ENCODE peak calls at places on chromosome 17, in nine cellular contexts. One of them, this sample, is unnamed.

GRCh38 chr17:39194089-39194984 is 3.1 kb downstream of the CACNB1 start:
- DNase-seq in HCT116: no peak
- DNase-seq in H54: no peak
- DNase-seq in A549: peak; percentile 84
- DNase-seq in uterus: peak; percentile 65
- DNase-seq in thyroid gland: no peak
- DNase-seq in ovary: no peak
- DNase-seq in heart left ventricle: peak; percentile 74
- DNase-seq in stomach: no peak
- DNase-seq in this sample: no peak

GRCh38 chr17:33080091-33080490 is 88.4 kb downstream of the SPACA3 start:
- DNase-seq in A549: no peak
- DNase-seq in uterus: no peak
- DNase-seq in HCT116: no peak
- DNase-seq in thyroid gland: no peak
- DNase-seq in heart left ventricle: no peak
- DNase-seq in ovary: no peak
- DNase-seq in H54: no peak
- DNase-seq in stomach: no peak
- DNase-seq in this sample: no peak

GRCh38 chr17:81707725-81708646 is 4.1 kb upstream of the SLC25A10 start:
- DNase-seq in A549: no peak
- DNase-seq in HCT116: no peak
- DNase-seq in thyroid gland: no peak
- DNase-seq in heart left ventricle: no peak
- DNase-seq in stomach: no peak
- DNase-seq in uterus: no peak
- DNase-seq in ovary: no peak
- DNase-seq in H54: no peak
- DNase-seq in this sample: no peak

GRCh38 chr17:57108656-57109392 is 23.8 kb downstream of the AKAP1 start:
- DNase-seq in uterus: no peak
- DNase-seq in H54: no peak
- DNase-seq in thyroid gland: no peak
- DNase-seq in A549: no peak
- DNase-seq in stomach: no peak
- DNase-seq in ovary: no peak
- DNase-seq in HCT116: no peak
- DNase-seq in heart left ventricle: no peak
- DNase-seq in this sample: no peak

GRCh38 chr17:51857052-51857593 is 301.4 kb downstream of the CA10 start:
- DNase-seq in uterus: no peak
- DNase-seq in H54: no peak
- DNase-seq in HCT116: no peak
- DNase-seq in A549: no peak
- DNase-seq in stomach: no peak
- DNase-seq in ovary: no peak
- DNase-seq in thyroid gland: no peak
- DNase-seq in heart left ventricle: no peak
- DNase-seq in this sample: no peak

GRCh38 chr17:80678621-80679020 is 134.0 kb downstream of the RPTOR start:
- DNase-seq in thyroid gland: no peak
- DNase-seq in heart left ventricle: no peak
- DNase-seq in A549: no peak
- DNase-seq in uterus: no peak
- DNase-seq in ovary: no peak
- DNase-seq in HCT116: no peak
- DNase-seq in stomach: no peak
- DNase-seq in H54: peak; percentile 85
- DNase-seq in this sample: no peak

GRCh38 chr17:35147313-35147982 is at the start of gene UNC45B:
- DNase-seq in uterus: no peak
- DNase-seq in HCT116: no peak
- DNase-seq in thyroid gland: no peak
- DNase-seq in heart left ventricle: peak; percentile 83
- DNase-seq in A549: no peak
- DNase-seq in stomach: no peak
- DNase-seq in ovary: no peak
- DNase-seq in H54: no peak
- DNase-seq in this sample: no peak

GRCh38 chr17:76927577-76927976 is 59.4 kb downstream of the MGAT5B start:
- DNase-seq in thyroid gland: no peak
- DNase-seq in stomach: no peak
- DNase-seq in H54: no peak
- DNase-seq in uterus: no peak
- DNase-seq in A549: no peak
- DNase-seq in heart left ventricle: no peak
- DNase-seq in ovary: no peak
- DNase-seq in HCT116: no peak
- DNase-seq in this sample: no peak

GRCh38 chr17:1559743-1560581 is 2.6 kb downstream of the PITPNA start:
- DNase-seq in heart left ventricle: no peak
- DNase-seq in thyroid gland: no peak
- DNase-seq in uterus: no peak
- DNase-seq in HCT116: no peak
- DNase-seq in A549: no peak
- DNase-seq in ovary: no peak
- DNase-seq in stomach: no peak
- DNase-seq in H54: no peak
- DNase-seq in this sample: no peak

GRCh38 chr17:6471531-6472465 is 27.5 kb downstream of the PIMREG start:
- DNase-seq in HCT116: no peak
- DNase-seq in stomach: no peak
- DNase-seq in A549: peak; percentile 62
- DNase-seq in uterus: no peak
- DNase-seq in ovary: peak; percentile 64
- DNase-seq in H54: peak; percentile 88
- DNase-seq in heart left ventricle: no peak
- DNase-seq in thyroid gland: no peak
- DNase-seq in this sample: no peak

GRCh38 chr17:33387406-33387805 is 94.3 kb upstream of the ASIC2 start:
- DNase-seq in A549: no peak
- DNase-seq in uterus: no peak
- DNase-seq in ovary: no peak
- DNase-seq in thyroid gland: no peak
- DNase-seq in stomach: no peak
- DNase-seq in H54: no peak
- DNase-seq in heart left ventricle: no peak
- DNase-seq in HCT116: no peak
- DNase-seq in this sample: no peak

GRCh38 chr17:15969463-15969862 is 24.5 kb downstream of the ADORA2B start:
- DNase-seq in uterus: no peak
- DNase-seq in heart left ventricle: no peak
- DNase-seq in A549: no peak
- DNase-seq in H54: no peak
- DNase-seq in thyroid gland: no peak
- DNase-seq in stomach: no peak
- DNase-seq in ovary: no peak
- DNase-seq in HCT116: no peak
- DNase-seq in this sample: no peak

GRCh38 chr17:15967706-15968399 is 22.9 kb downstream of the ADORA2B start:
- DNase-seq in thyroid gland: no peak
- DNase-seq in stomach: no peak
- DNase-seq in HCT116: no peak
- DNase-seq in heart left ventricle: no peak
- DNase-seq in H54: no peak
- DNase-seq in ovary: no peak
- DNase-seq in A549: no peak
- DNase-seq in uterus: no peak
- DNase-seq in this sample: no peak

GRCh38 chr17:15965510-15965909 is 20.6 kb downstream of the ADORA2B start:
- DNase-seq in HCT116: no peak
- DNase-seq in stomach: no peak
- DNase-seq in thyroid gland: no peak
- DNase-seq in H54: no peak
- DNase-seq in ovary: no peak
- DNase-seq in uterus: no peak
- DNase-seq in heart left ventricle: no peak
- DNase-seq in A549: no peak
- DNase-seq in this sample: no peak

GRCh38 chr17:15966183-15966878 is 21.4 kb downstream of the ADORA2B start:
- DNase-seq in heart left ventricle: no peak
- DNase-seq in A549: no peak
- DNase-seq in stomach: peak; percentile 72
- DNase-seq in HCT116: no peak
- DNase-seq in ovary: no peak
- DNase-seq in thyroid gland: no peak
- DNase-seq in H54: no peak
- DNase-seq in uterus: no peak
- DNase-seq in this sample: no peak

DNA sequence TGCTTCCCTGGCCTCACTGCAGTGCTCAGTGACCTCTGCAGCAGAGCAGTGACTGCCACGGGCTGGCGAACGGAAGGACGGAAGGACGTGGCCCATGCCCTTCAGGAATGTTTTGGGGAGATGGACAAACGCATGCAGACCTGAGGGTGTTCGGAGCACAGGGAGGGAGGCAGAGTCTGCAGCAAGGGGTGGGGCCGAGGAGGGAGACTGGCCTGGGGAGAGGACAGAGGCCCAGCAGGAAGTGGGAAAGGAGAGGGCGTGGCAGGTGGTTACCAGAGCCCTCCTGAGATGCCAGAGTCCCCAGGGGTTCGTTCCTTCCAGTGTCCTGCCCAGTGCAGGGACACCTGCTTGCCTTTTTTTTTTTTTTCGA is 21.9 kb downstream of the ADORA2B start:
- DNase-seq in H54: peak; percentile 69
- DNase-seq in A549: no peak
- DNase-seq in stomach: no peak
- DNase-seq in thyroid gland: no peak
- DNase-seq in heart left ventricle: no peak
- DNase-seq in HCT116: no peak
- DNase-seq in uterus: no peak
- DNase-seq in ovary: no peak
- DNase-seq in this sample: no peak
- TF ChIP-seq POLR2A in H54: no peak
- TF ChIP-seq POLR2A in A549: no peak
- TF ChIP-seq POLR2A in stomach: no peak
- TF ChIP-seq POLR2A in thyroid gland: no peak
- TF ChIP-seq POLR2A in heart left ventricle: no peak
- TF ChIP-seq POLR2A in HCT116: no peak
- TF ChIP-seq POLR2A in uterus: no peak
- TF ChIP-seq POLR2A in ovary: no peak
- TF ChIP-seq POLR2A in this sample: no peak

GRCh38 chr17:21098934-21099687 is 27.7 kb upstream of the DHRS7B start:
- DNase-seq in ovary: no peak
- DNase-seq in thyroid gland: peak; percentile 62
- DNase-seq in heart left ventricle: peak; percentile 44
- DNase-seq in uterus: peak; percentile 42
- DNase-seq in A549: peak; percentile 98
- DNase-seq in stomach: peak; percentile 62
- DNase-seq in H54: peak; percentile 82
- DNase-seq in HCT116: peak; percentile 90
- DNase-seq in this sample: peak; percentile 40
- TF ChIP-seq POLR2A in ovary: no peak
- TF ChIP-seq POLR2A in thyroid gland: no peak
- TF ChIP-seq POLR2A in heart left ventricle: no peak
- TF ChIP-seq POLR2A in uterus: no peak
- TF ChIP-seq POLR2A in A549: peak; percentile 32
- TF ChIP-seq POLR2A in stomach: no peak
- TF ChIP-seq POLR2A in H54: peak; percentile 41
- TF ChIP-seq POLR2A in HCT116: no peak
- TF ChIP-seq POLR2A in this sample: no peak

DNA sequence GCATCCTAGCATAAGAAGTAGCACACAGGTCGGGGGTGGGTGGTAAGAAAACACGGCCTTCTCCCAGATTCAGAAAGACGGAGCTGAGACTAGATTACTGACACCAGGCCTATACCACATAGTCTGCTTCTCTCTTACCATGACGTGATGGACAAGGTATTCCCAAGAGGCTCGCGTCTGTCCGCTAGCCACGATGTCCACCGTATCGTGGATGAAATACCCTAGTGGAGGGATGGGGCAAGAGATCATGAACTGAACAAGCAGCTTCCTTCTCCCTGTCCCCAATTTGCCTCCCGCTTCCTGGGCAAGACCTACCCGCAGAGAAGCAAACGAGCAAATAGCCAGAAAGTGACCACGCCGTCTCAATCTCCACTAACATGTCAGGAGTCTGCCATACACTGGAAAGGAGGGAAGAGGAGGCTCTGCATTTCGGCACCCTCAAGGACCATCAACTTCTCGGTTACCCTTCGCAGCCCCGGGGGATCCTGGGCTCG is 820 bp downstream of the TLCD1 start:
- DNase-seq in A549: peak; percentile 74
- DNase-seq in stomach: no peak
- DNase-seq in HCT116: peak; percentile 50
- DNase-seq in heart left ventricle: no peak
- DNase-seq in H54: no peak
- DNase-seq in uterus: no peak
- DNase-seq in thyroid gland: no peak
- DNase-seq in ovary: no peak
- DNase-seq in this sample: no peak
- TF ChIP-seq POLR2A in A549: peak; percentile 56
- TF ChIP-seq POLR2A in stomach: no peak
- TF ChIP-seq POLR2A in HCT116: no peak
- TF ChIP-seq POLR2A in heart left ventricle: no peak
- TF ChIP-seq POLR2A in H54: no peak
- TF ChIP-seq POLR2A in uterus: no peak
- TF ChIP-seq POLR2A in thyroid gland: no peak
- TF ChIP-seq POLR2A in ovary: no peak
- TF ChIP-seq POLR2A in this sample: no peak

DNA sequence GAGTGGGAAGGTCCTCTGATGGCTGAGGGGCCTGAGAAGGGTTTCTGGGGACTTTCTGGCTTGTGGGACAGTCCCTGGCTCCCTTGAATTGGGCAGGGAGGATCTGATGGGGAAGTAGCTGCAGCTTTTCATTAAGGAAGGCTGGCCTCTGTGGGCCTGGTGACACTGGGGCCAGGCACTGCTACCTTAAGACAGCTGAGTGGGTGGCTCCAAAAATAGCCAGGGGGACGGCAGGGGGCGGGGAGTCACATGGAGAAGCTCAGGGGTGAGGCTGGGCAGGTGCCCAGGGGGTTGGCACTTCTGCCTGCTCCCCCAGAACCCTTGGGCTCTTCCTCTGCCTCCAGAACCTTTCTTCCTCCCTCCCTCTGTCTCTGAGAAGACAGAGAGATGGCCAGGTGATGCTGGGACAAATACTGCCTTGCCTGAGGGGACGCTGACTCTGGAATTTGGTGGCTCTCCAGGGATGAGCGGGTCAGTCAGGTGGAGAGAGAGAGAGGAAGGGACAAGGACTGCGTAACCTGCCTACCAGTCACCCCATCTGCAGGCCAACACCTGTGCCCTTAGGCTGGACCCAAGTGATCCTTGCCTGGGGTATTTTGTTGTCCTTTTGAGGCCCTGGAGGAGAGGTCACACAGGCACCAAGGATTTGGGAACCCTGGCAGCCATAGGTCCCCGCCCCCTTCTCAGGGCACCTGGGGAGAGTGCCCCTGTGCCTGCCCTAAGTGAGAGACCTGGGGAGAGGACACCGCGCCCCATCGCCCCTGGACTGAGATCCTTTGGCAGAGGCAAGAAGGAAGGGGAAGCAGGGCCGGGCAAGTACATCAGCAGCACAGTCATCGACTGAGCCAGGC is 1.7 kb upstream of the SGCA start:
- DNase-seq in thyroid gland: no peak
- DNase-seq in heart left ventricle: peak; percentile 77
- DNase-seq in stomach: no peak
- DNase-seq in ovary: no peak
- DNase-seq in H54: no peak
- DNase-seq in HCT116: no peak
- DNase-seq in uterus: no peak
- DNase-seq in A549: no peak
- DNase-seq in this sample: no peak
- TF ChIP-seq POLR2A in thyroid gland: no peak
- TF ChIP-seq POLR2A in heart left ventricle: peak; percentile 23
- TF ChIP-seq POLR2A in stomach: no peak
- TF ChIP-seq POLR2A in ovary: no peak
- TF ChIP-seq POLR2A in H54: no peak
- TF ChIP-seq POLR2A in HCT116: no peak
- TF ChIP-seq POLR2A in uterus: no peak
- TF ChIP-seq POLR2A in A549: no peak
- TF ChIP-seq POLR2A in this sample: no peak